ENCODE peak calls at places on chromosomes 6 and 20, in seven cellular contexts. Z is ovary, R is HCT116, Q is uterus, V is prostate gland, H is body of pancreas, M is A549. F is an unnamed sample.

GRCh38 chr6:52718535-52718934 is 44.7 kb downstream of the GSTA2 start:
- DNase-seq in Z (no peak), R (no peak), Q (no peak), V (no peak), H (no peak), M (no peak), F (no peak)

GRCh38 chr20:55135923-55136322 is 660.5 kb downstream of the DOK5 start:
- DNase-seq in Z (no peak), R (no peak), Q (no peak), V (peak; percentile 71), H (no peak), M (no peak), F (no peak)

GRCh38 chr6:148983366-148983765 is 236.5 kb downstream of the UST start:
- DNase-seq in Z (no peak), R (no peak), Q (no peak), V (no peak), H (no peak), M (no peak), F (no peak)

GRCh38 chr6:159969921-159970320 is 1.0 kb downstream of the IGF2R start:
- DNase-seq in Z (peak; percentile 57), R (peak; percentile 19), Q (peak; percentile 46), V (peak; percentile 57), H (peak; percentile 71), M (peak; percentile 64), F (peak; percentile 74)

GRCh38 chr20:48827880-48828733 is at the start of gene PREX1:
- DNase-seq in Z (peak; percentile 35), R (no peak), Q (peak; percentile 42), V (peak; percentile 66), H (peak; percentile 74), M (peak; percentile 77), F (peak; percentile 74)

GRCh38 chr6:42766163-42766670 is 15.6 kb upstream of the BICRAL start:
- DNase-seq in Z (no peak), R (peak; percentile 52), Q (no peak), V (no peak), H (no peak), M (no peak), F (no peak)

GRCh38 chr20:25481235-25481917 is 73.9 kb downstream of the GINS1 start:
- DNase-seq in Z (no peak), R (no peak), Q (no peak), V (no peak), H (no peak), M (no peak), F (no peak)

GRCh38 chr6:127120109-127120786 is 1.8 kb downstream of the RSPO3 start:
- DNase-seq in Z (no peak), R (no peak), Q (peak; percentile 31), V (no peak), H (no peak), M (no peak), F (peak; percentile 42)

GRCh38 chr20:44979090-44979621 is 12.8 kb downstream of the STK4 start:
- DNase-seq in Z (no peak), R (no peak), Q (no peak), V (peak; percentile 29), H (peak; percentile 58), M (no peak), F (no peak)

GRCh38 chr6:8830794-8831193 is 395.4 kb upstream of the SLC35B3 start:
- DNase-seq in Z (no peak), R (no peak), Q (no peak), V (no peak), H (no peak), M (no peak), F (no peak)
- TF ChIP-seq POLR2A in Z (no peak), R (no peak), Q (no peak), V (no peak), H (no peak), M (no peak), F (no peak)

GRCh38 chr6:28587746-28588075 is 62.0 kb downstream of the GPX5 start:
- DNase-seq in Z (no peak), R (no peak), Q (no peak), V (no peak), H (no peak), M (no peak), F (no peak)

GRCh38 chr6:28585335-28585734 is 59.7 kb downstream of the GPX5 start:
- DNase-seq in Z (no peak), R (no peak), Q (no peak), V (no peak), H (no peak), M (no peak), F (no peak)

GRCh38 chr6:28586273-28586672 is 60.6 kb downstream of the GPX5 start:
- DNase-seq in Z (no peak), R (no peak), Q (no peak), V (no peak), H (no peak), M (no peak), F (no peak)

GRCh38 chr6:28589234-28589951 is 63.7 kb downstream of the GPX5 start:
- DNase-seq in Z (peak; percentile 41), R (peak; percentile 96), Q (peak; percentile 57), V (no peak), H (peak; percentile 64), M (peak; percentile 47), F (no peak)

GRCh38 chr6:28587011-28587745 is 61.5 kb downstream of the GPX5 start:
- DNase-seq in Z (peak; percentile 70), R (no peak), Q (peak; percentile 72), V (peak; percentile 77), H (peak; percentile 85), M (peak; percentile 67), F (peak; percentile 85)
- TF ChIP-seq POLR2A in Z (no peak), R (no peak), Q (peak; percentile 6), V (no peak), H (peak; percentile 64), M (peak; percentile 73), F (peak; percentile 56)

GRCh38 chr6:156685823-156686428 is 91.3 kb upstream of the ARID1B start:
- DNase-seq in Z (no peak), R (no peak), Q (no peak), V (no peak), H (no peak), M (no peak), F (no peak)

GRCh38 chr6:156686429-156686939 is 90.7 kb upstream of the ARID1B start:
- DNase-seq in Z (no peak), R (no peak), Q (no peak), V (peak; percentile 48), H (peak; percentile 62), M (peak; percentile 50), F (no peak)

GRCh38 chr6:156689656-156690055 is 87.5 kb upstream of the ARID1B start:
- DNase-seq in Z (no peak), R (no peak), Q (no peak), V (no peak), H (peak; percentile 57), M (no peak), F (no peak)

GRCh38 chr6:156687875-156688549 is 89.2 kb upstream of the ARID1B start:
- DNase-seq in Z (no peak), R (peak; percentile 10), Q (no peak), V (peak; percentile 10), H (peak; percentile 21), M (no peak), F (peak; percentile 25)

GRCh38 chr6:156686940-156687874 is 90.0 kb upstream of the ARID1B start:
- DNase-seq in Z (peak; percentile 90), R (peak; percentile 40), Q (peak; percentile 93), V (peak; percentile 92), H (peak; percentile 93), M (peak; percentile 56), F (peak; percentile 89)
- TF ChIP-seq POLR2A in Z (peak; percentile 73), R (peak; percentile 39), Q (peak; percentile 77), V (peak; percentile 74), H (peak; percentile 96), M (peak; percentile 48), F (peak; percentile 92)

GRCh38 chr6:11207199-11207968 is 25.1 kb downstream of the NEDD9 start:
- DNase-seq in Z (no peak), R (peak; percentile 39), Q (peak; percentile 37), V (peak; percentile 89), H (peak; percentile 90), M (peak; percentile 58), F (no peak)

GRCh38 chr6:11205721-11206120 is 26.7 kb downstream of the NEDD9 start:
- DNase-seq in Z (no peak), R (no peak), Q (no peak), V (no peak), H (no peak), M (no peak), F (no peak)

GRCh38 chr6:11208267-11208666 is 24.2 kb downstream of the NEDD9 start:
- DNase-seq in Z (no peak), R (no peak), Q (no peak), V (no peak), H (no peak), M (no peak), F (no peak)

GRCh38 chr6:11204987-11205386 is 27.5 kb downstream of the NEDD9 start:
- DNase-seq in Z (no peak), R (no peak), Q (no peak), V (no peak), H (no peak), M (no peak), F (no peak)

DNA sequence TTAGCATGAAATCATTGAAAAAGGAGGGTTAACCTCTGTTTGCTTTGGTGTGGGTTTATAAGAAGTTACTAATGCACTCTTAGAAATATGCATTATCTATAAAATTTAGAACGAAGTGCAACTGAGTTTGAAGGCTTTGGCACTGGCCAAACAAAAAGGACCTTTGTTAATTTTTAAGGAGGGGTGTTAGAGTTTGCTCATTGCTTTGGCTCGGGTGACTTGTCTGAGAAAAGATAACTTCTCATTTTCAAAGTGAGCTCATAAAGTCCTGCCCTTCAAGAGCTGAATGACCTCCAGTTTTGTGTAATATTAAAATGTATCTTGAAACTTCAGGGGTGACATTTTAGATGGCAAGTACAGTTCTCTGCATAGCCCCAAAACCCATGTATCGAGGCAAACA is 25.9 kb downstream of the NEDD9 start:
- DNase-seq in Z (no peak), R (no peak), Q (no peak), V (no peak), H (no peak), M (no peak), F (no peak)
- TF ChIP-seq POLR2A in Z (no peak), R (no peak), Q (no peak), V (no peak), H (no peak), M (no peak), F (no peak)